ENCODE peak calls at places on chromosomes 13 and 19, in ten cellular contexts. One of them, this sample, is unnamed.

GRCh38 chr13:81393686-81394085 is 1052.8 kb upstream of the SPRY2 start:
- DNase-seq in cardiac fibroblast: no peak
- DNase-seq in AG04450: no peak
- DNase-seq in heart left ventricle: no peak
- DNase-seq in IMR-90: no peak
- DNase-seq in mucosa of gallbladder: no peak
- DNase-seq in HEK293T: no peak
- DNase-seq in adipocyte: no peak
- DNase-seq in NCI-H1092: no peak
- DNase-seq in T-cell: no peak
- DNase-seq in this sample: no peak

GRCh38 chr13:76948139-76948538 is at the start of gene ACOD1:
- DNase-seq in cardiac fibroblast: peak
- DNase-seq in AG04450: no peak
- DNase-seq in heart left ventricle: no peak
- DNase-seq in IMR-90: no peak
- DNase-seq in mucosa of gallbladder: no peak
- DNase-seq in HEK293T: no peak
- DNase-seq in adipocyte: no peak
- DNase-seq in NCI-H1092: no peak
- DNase-seq in T-cell: no peak
- DNase-seq in this sample: no peak

GRCh38 chr19:49512970-49513745 is 697 bp downstream of the FCGRT start:
- DNase-seq in cardiac fibroblast: no peak
- DNase-seq in AG04450: no peak
- DNase-seq in heart left ventricle: peak
- DNase-seq in IMR-90: no peak
- DNase-seq in mucosa of gallbladder: no peak
- DNase-seq in HEK293T: no peak
- DNase-seq in adipocyte: peak
- DNase-seq in NCI-H1092: no peak
- DNase-seq in T-cell: no peak
- DNase-seq in this sample: peak

GRCh38 chr13:106649495-106649894 is 81.6 kb upstream of the ARGLU1 start:
- DNase-seq in cardiac fibroblast: peak
- DNase-seq in AG04450: no peak
- DNase-seq in heart left ventricle: no peak
- DNase-seq in IMR-90: peak
- DNase-seq in mucosa of gallbladder: peak
- DNase-seq in HEK293T: no peak
- DNase-seq in adipocyte: peak
- DNase-seq in NCI-H1092: no peak
- DNase-seq in T-cell: no peak
- DNase-seq in this sample: no peak

GRCh38 chr13:33316890-33317289 is 31.3 kb upstream of the STARD13 start:
- DNase-seq in cardiac fibroblast: no peak
- DNase-seq in AG04450: no peak
- DNase-seq in heart left ventricle: no peak
- DNase-seq in IMR-90: peak
- DNase-seq in mucosa of gallbladder: no peak
- DNase-seq in HEK293T: no peak
- DNase-seq in adipocyte: no peak
- DNase-seq in NCI-H1092: no peak
- DNase-seq in T-cell: no peak
- DNase-seq in this sample: no peak

GRCh38 chr13:73303858-73304257 is 245.1 kb downstream of the KLF5 start:
- DNase-seq in cardiac fibroblast: peak
- DNase-seq in AG04450: no peak
- DNase-seq in heart left ventricle: no peak
- DNase-seq in IMR-90: peak
- DNase-seq in mucosa of gallbladder: no peak
- DNase-seq in HEK293T: no peak
- DNase-seq in adipocyte: no peak
- DNase-seq in NCI-H1092: no peak
- DNase-seq in T-cell: no peak
- DNase-seq in this sample: no peak

GRCh38 chr13:50685491-50685890 is 158.0 kb downstream of the DLEU7 start:
- DNase-seq in cardiac fibroblast: peak
- DNase-seq in AG04450: no peak
- DNase-seq in heart left ventricle: peak
- DNase-seq in IMR-90: no peak
- DNase-seq in mucosa of gallbladder: peak
- DNase-seq in HEK293T: no peak
- DNase-seq in adipocyte: peak
- DNase-seq in NCI-H1092: peak
- DNase-seq in T-cell: no peak
- DNase-seq in this sample: peak

GRCh38 chr13:39350461-39350881 is 252.5 kb downstream of the LHFPL6 start:
- DNase-seq in cardiac fibroblast: no peak
- DNase-seq in AG04450: no peak
- DNase-seq in heart left ventricle: peak
- DNase-seq in IMR-90: no peak
- DNase-seq in mucosa of gallbladder: no peak
- DNase-seq in HEK293T: no peak
- DNase-seq in adipocyte: peak
- DNase-seq in NCI-H1092: no peak
- DNase-seq in T-cell: no peak
- DNase-seq in this sample: peak

GRCh38 chr13:62250501-62251175 is 835.0 kb upstream of the PCDH20 start:
- DNase-seq in cardiac fibroblast: no peak
- DNase-seq in AG04450: no peak
- DNase-seq in heart left ventricle: no peak
- DNase-seq in IMR-90: no peak
- DNase-seq in mucosa of gallbladder: no peak
- DNase-seq in HEK293T: no peak
- DNase-seq in adipocyte: peak
- DNase-seq in NCI-H1092: no peak
- DNase-seq in T-cell: no peak
- DNase-seq in this sample: no peak

GRCh38 chr19:23060016-23060415 is 56.8 kb upstream of the ZNF730 start:
- DNase-seq in cardiac fibroblast: no peak
- DNase-seq in AG04450: no peak
- DNase-seq in heart left ventricle: no peak
- DNase-seq in IMR-90: no peak
- DNase-seq in mucosa of gallbladder: no peak
- DNase-seq in HEK293T: no peak
- DNase-seq in adipocyte: no peak
- DNase-seq in NCI-H1092: no peak
- DNase-seq in T-cell: no peak
- DNase-seq in this sample: no peak

GRCh38 chr19:47609885-47610545 is 1.1 kb downstream of the BICRA start:
- DNase-seq in cardiac fibroblast: peak
- DNase-seq in AG04450: no peak
- DNase-seq in heart left ventricle: peak
- DNase-seq in IMR-90: peak
- DNase-seq in mucosa of gallbladder: no peak
- DNase-seq in HEK293T: no peak
- DNase-seq in adipocyte: peak
- DNase-seq in NCI-H1092: no peak
- DNase-seq in T-cell: peak
- DNase-seq in this sample: peak

GRCh38 chr19:14561832-14562351 is 10.0 kb downstream of the NDUFB7 start:
- DNase-seq in cardiac fibroblast: peak
- DNase-seq in AG04450: no peak
- DNase-seq in heart left ventricle: peak
- DNase-seq in IMR-90: peak
- DNase-seq in mucosa of gallbladder: no peak
- DNase-seq in HEK293T: no peak
- DNase-seq in adipocyte: peak
- DNase-seq in NCI-H1092: no peak
- DNase-seq in T-cell: no peak
- DNase-seq in this sample: peak

GRCh38 chr19:12665281-12665573 is 1.3 kb downstream of the MAN2B1 start:
- DNase-seq in cardiac fibroblast: no peak
- DNase-seq in AG04450: no peak
- DNase-seq in heart left ventricle: peak
- DNase-seq in IMR-90: no peak
- DNase-seq in mucosa of gallbladder: peak
- DNase-seq in HEK293T: no peak
- DNase-seq in adipocyte: no peak
- DNase-seq in NCI-H1092: no peak
- DNase-seq in T-cell: peak
- DNase-seq in this sample: peak

GRCh38 chr19:45630463-45630862 is 8.7 kb downstream of the EML2 start:
- DNase-seq in cardiac fibroblast: peak
- DNase-seq in AG04450: no peak
- DNase-seq in heart left ventricle: no peak
- DNase-seq in IMR-90: peak
- DNase-seq in mucosa of gallbladder: no peak
- DNase-seq in HEK293T: no peak
- DNase-seq in adipocyte: peak
- DNase-seq in NCI-H1092: no peak
- DNase-seq in T-cell: no peak
- DNase-seq in this sample: no peak

GRCh38 chr19:49442793-49443365 is 1.6 kb upstream of the SLC17A7 start:
- DNase-seq in cardiac fibroblast: peak
- DNase-seq in AG04450: peak
- DNase-seq in heart left ventricle: peak
- DNase-seq in IMR-90: peak
- DNase-seq in mucosa of gallbladder: peak
- DNase-seq in HEK293T: peak
- DNase-seq in adipocyte: peak
- DNase-seq in NCI-H1092: no peak
- DNase-seq in T-cell: no peak
- DNase-seq in this sample: peak

GRCh38 chr13:21013682-21014038 is 47.7 kb downstream of the LATS2 start:
- DNase-seq in cardiac fibroblast: no peak
- DNase-seq in AG04450: no peak
- DNase-seq in heart left ventricle: no peak
- DNase-seq in IMR-90: no peak
- DNase-seq in mucosa of gallbladder: no peak
- DNase-seq in HEK293T: no peak
- DNase-seq in adipocyte: no peak
- DNase-seq in NCI-H1092: no peak
- DNase-seq in T-cell: no peak
- DNase-seq in this sample: no peak

GRCh38 chr13:32878172-32878571 is 138.1 kb upstream of the KL start:
- DNase-seq in cardiac fibroblast: peak
- DNase-seq in AG04450: no peak
- DNase-seq in heart left ventricle: no peak
- DNase-seq in IMR-90: peak
- DNase-seq in mucosa of gallbladder: no peak
- DNase-seq in HEK293T: no peak
- DNase-seq in adipocyte: no peak
- DNase-seq in NCI-H1092: no peak
- DNase-seq in T-cell: no peak
- DNase-seq in this sample: no peak

GRCh38 chr13:30191491-30192100 is 115.8 kb downstream of the KATNAL1 start:
- DNase-seq in cardiac fibroblast: peak
- DNase-seq in AG04450: no peak
- DNase-seq in heart left ventricle: no peak
- DNase-seq in IMR-90: peak
- DNase-seq in mucosa of gallbladder: no peak
- DNase-seq in HEK293T: no peak
- DNase-seq in adipocyte: no peak
- DNase-seq in NCI-H1092: no peak
- DNase-seq in T-cell: no peak
- DNase-seq in this sample: no peak

GRCh38 chr13:29294869-29295268 is 300.6 kb downstream of the SLC7A1 start:
- DNase-seq in cardiac fibroblast: no peak
- DNase-seq in AG04450: no peak
- DNase-seq in heart left ventricle: no peak
- DNase-seq in IMR-90: no peak
- DNase-seq in mucosa of gallbladder: no peak
- DNase-seq in HEK293T: no peak
- DNase-seq in adipocyte: no peak
- DNase-seq in NCI-H1092: no peak
- DNase-seq in T-cell: no peak
- DNase-seq in this sample: no peak

GRCh38 chr13:30623392-30623791 is 5.7 kb downstream of the USPL1 start:
- DNase-seq in cardiac fibroblast: peak
- DNase-seq in AG04450: no peak
- DNase-seq in heart left ventricle: no peak
- DNase-seq in IMR-90: no peak
- DNase-seq in mucosa of gallbladder: no peak
- DNase-seq in HEK293T: no peak
- DNase-seq in adipocyte: no peak
- DNase-seq in NCI-H1092: no peak
- DNase-seq in T-cell: no peak
- DNase-seq in this sample: no peak

GRCh38 chr13:100394005-100394695 is 194.4 kb downstream of the GGACT start:
- DNase-seq in cardiac fibroblast: peak
- DNase-seq in AG04450: peak
- DNase-seq in heart left ventricle: no peak
- DNase-seq in IMR-90: peak
- DNase-seq in mucosa of gallbladder: no peak
- DNase-seq in HEK293T: no peak
- DNase-seq in adipocyte: peak
- DNase-seq in NCI-H1092: no peak
- DNase-seq in T-cell: no peak
- DNase-seq in this sample: no peak

GRCh38 chr13:33490461-33491327 is 205.1 kb upstream of the STARD13 start:
- DNase-seq in cardiac fibroblast: peak
- DNase-seq in AG04450: no peak
- DNase-seq in heart left ventricle: no peak
- DNase-seq in IMR-90: no peak
- DNase-seq in mucosa of gallbladder: no peak
- DNase-seq in HEK293T: no peak
- DNase-seq in adipocyte: no peak
- DNase-seq in NCI-H1092: no peak
- DNase-seq in T-cell: no peak
- DNase-seq in this sample: no peak

GRCh38 chr19:52962394-52963228 is at the start of gene ZNF816:
- DNase-seq in cardiac fibroblast: peak
- DNase-seq in AG04450: peak
- DNase-seq in heart left ventricle: peak
- DNase-seq in IMR-90: peak
- DNase-seq in mucosa of gallbladder: peak
- DNase-seq in HEK293T: peak
- DNase-seq in adipocyte: peak
- DNase-seq in NCI-H1092: peak
- DNase-seq in T-cell: peak
- DNase-seq in this sample: peak

GRCh38 chr13:50229935-50230334 is 214.7 kb downstream of the KCNRG start:
- DNase-seq in cardiac fibroblast: peak
- DNase-seq in AG04450: no peak
- DNase-seq in heart left ventricle: no peak
- DNase-seq in IMR-90: no peak
- DNase-seq in mucosa of gallbladder: no peak
- DNase-seq in HEK293T: no peak
- DNase-seq in adipocyte: no peak
- DNase-seq in NCI-H1092: no peak
- DNase-seq in T-cell: no peak
- DNase-seq in this sample: no peak

This sample was measured in left ventricle myocardium inferior.